ENCODE peak calls at places on chromosomes 12 and 14, in nine cellular contexts. One of them, this sample, is unnamed. For H3K9me3, the result is how much of the 10 kb centered on the place peaks cover.

GRCh38 chr14:101217972-101218371 is 314.4 kb upstream of the RTL1 start:
- DNase-seq in upper lobe of left lung: no peak
- DNase-seq in sigmoid colon: peak
- DNase-seq in left ventricle myocardium inferior: no peak
- DNase-seq in heart left ventricle: peak
- DNase-seq in tibial artery: no peak
- DNase-seq in IMR-90: no peak
- DNase-seq in CD8-positive, alpha-beta T cell: no peak
- DNase-seq in fibroblast of lung: no peak
- DNase-seq in this sample: peak

GRCh38 chr14:94322648-94323570 is at the start of gene SERPINA6:
- DNase-seq in upper lobe of left lung: peak
- DNase-seq in left ventricle myocardium inferior: no peak
- DNase-seq in CD8-positive, alpha-beta T cell: no peak
- DNase-seq in heart left ventricle: no peak
- DNase-seq in tibial artery: no peak
- DNase-seq in IMR-90: peak
- DNase-seq in fibroblast of lung: peak
- DNase-seq in sigmoid colon: no peak
- DNase-seq in this sample: peak

GRCh38 chr14:35351897-35352273 is 52.7 kb downstream of the NFKBIA start:
- DNase-seq in fibroblast of lung: no peak
- DNase-seq in left ventricle myocardium inferior: no peak
- DNase-seq in IMR-90: no peak
- DNase-seq in upper lobe of left lung: no peak
- DNase-seq in CD8-positive, alpha-beta T cell: no peak
- DNase-seq in sigmoid colon: no peak
- DNase-seq in tibial artery: no peak
- DNase-seq in heart left ventricle: no peak
- DNase-seq in this sample: no peak

GRCh38 chr12:88726806-88727722 is 146.8 kb upstream of the KITLG start:
- DNase-seq in fibroblast of lung: peak
- DNase-seq in left ventricle myocardium inferior: no peak
- DNase-seq in tibial artery: no peak
- DNase-seq in IMR-90: peak
- DNase-seq in upper lobe of left lung: no peak
- DNase-seq in heart left ventricle: no peak
- DNase-seq in CD8-positive, alpha-beta T cell: no peak
- DNase-seq in sigmoid colon: no peak
- DNase-seq in this sample: no peak

GRCh38 chr12:94458882-94459772 is 540 bp downstream of the CEP83 start:
- DNase-seq in CD8-positive, alpha-beta T cell: no peak
- DNase-seq in left ventricle myocardium inferior: no peak
- DNase-seq in heart left ventricle: no peak
- DNase-seq in tibial artery: no peak
- DNase-seq in fibroblast of lung: peak
- DNase-seq in sigmoid colon: no peak
- DNase-seq in IMR-90: peak
- DNase-seq in upper lobe of left lung: no peak
- DNase-seq in this sample: no peak

GRCh38 chr12:90833228-90833627 is 121.7 kb downstream of the CCER1 start:
- DNase-seq in heart left ventricle: no peak
- DNase-seq in sigmoid colon: no peak
- DNase-seq in tibial artery: no peak
- DNase-seq in left ventricle myocardium inferior: no peak
- DNase-seq in IMR-90: no peak
- DNase-seq in upper lobe of left lung: no peak
- DNase-seq in fibroblast of lung: no peak
- DNase-seq in CD8-positive, alpha-beta T cell: no peak
- DNase-seq in this sample: no peak

GRCh38 chr12:131104464-131105350 is 151.0 kb downstream of the ADGRD1 start:
- DNase-seq in CD8-positive, alpha-beta T cell: peak
- DNase-seq in IMR-90: peak
- DNase-seq in sigmoid colon: peak
- DNase-seq in heart left ventricle: peak
- DNase-seq in left ventricle myocardium inferior: peak
- DNase-seq in tibial artery: peak
- DNase-seq in fibroblast of lung: peak
- DNase-seq in upper lobe of left lung: peak
- DNase-seq in this sample: peak

GRCh38 chr14:80523518-80524117 is 312.3 kb upstream of the DIO2 start:
- DNase-seq in tibial artery: no peak
- DNase-seq in heart left ventricle: no peak
- DNase-seq in CD8-positive, alpha-beta T cell: no peak
- DNase-seq in upper lobe of left lung: no peak
- DNase-seq in left ventricle myocardium inferior: no peak
- DNase-seq in fibroblast of lung: peak
- DNase-seq in IMR-90: peak
- DNase-seq in sigmoid colon: no peak
- DNase-seq in this sample: no peak

DNA sequence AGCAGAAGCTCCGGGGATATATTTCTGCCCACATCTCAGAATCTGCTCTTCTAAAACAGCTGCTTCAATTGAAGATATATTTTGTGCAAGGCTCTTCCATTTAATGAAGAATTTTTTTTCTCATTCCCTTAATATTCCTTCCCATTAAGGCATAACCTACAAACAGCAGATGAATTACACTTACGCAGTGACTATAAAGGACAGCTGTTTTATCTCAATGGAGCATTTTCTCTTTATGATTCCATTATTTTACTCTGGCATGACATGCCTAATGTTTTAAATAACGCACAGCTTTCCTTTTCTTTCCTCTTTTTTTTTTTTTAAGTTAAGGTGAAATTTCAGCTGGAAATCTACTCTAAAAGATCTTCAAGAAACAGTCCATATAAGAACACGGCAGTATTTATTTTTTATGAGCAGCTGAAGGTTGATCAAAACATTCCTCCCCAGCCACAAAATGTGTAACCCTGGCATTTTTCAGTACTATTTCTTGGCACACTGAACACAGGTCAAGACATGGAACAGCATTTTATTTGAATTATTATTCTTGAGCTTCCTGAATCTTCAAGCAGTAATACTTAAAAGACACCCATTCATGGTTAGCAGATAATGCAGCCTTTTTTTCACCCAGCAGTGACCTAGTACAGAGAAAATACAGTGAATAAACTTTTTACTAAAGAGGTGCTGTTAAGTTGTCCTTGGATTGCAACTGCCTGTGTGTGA is 118.0 kb upstream of the FOXN3 start:
- DNase-seq in heart left ventricle: no peak
- DNase-seq in IMR-90: peak
- DNase-seq in CD8-positive, alpha-beta T cell: no peak
- DNase-seq in left ventricle myocardium inferior: no peak
- DNase-seq in fibroblast of lung: peak
- DNase-seq in sigmoid colon: no peak
- DNase-seq in tibial artery: no peak
- DNase-seq in upper lobe of left lung: no peak
- DNase-seq in this sample: no peak
- H3K4me3 ChIP-seq in heart left ventricle: no peak
- H3K4me3 ChIP-seq in IMR-90: no peak
- H3K4me3 ChIP-seq in CD8-positive, alpha-beta T cell: no peak
- H3K4me3 ChIP-seq in left ventricle myocardium inferior: no peak
- H3K4me3 ChIP-seq in fibroblast of lung: no peak
- H3K4me3 ChIP-seq in sigmoid colon: no peak
- H3K4me3 ChIP-seq in tibial artery: no peak
- H3K4me3 ChIP-seq in upper lobe of left lung: no peak
- H3K4me3 ChIP-seq in this sample: no peak

DNA sequence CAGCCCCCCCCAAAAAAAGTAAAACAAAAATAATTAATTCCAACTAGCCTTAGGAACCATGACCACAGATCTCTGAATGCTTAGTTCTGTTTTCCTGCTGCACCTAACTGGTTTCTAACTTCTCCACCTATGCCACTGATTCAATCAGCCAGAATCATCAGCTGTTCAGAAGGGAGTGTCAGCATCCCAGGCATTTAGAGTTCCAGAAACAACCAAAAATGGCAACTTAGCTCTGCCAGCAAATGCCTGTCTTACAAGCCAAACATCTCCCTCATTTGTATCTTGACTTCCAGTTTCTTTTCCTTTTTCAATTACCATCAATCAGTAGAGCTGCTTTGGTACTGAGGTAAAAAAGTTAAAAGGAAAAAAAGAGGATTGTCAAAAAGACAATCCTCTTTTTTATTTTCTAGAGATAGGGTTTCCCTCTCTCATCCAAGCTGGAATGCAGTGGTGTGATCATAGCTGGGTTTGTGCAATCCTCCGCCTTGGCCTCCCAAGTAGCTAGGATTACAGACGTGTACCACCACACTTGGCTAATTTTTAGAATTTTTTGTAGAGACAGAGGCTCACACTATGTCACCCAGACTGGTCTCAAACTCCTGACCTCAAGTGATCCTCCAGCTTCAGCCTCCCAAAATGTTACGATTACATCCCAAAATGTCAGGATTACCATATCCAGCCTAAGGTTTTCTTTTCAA is 45.2 kb upstream of the ISM2 start:
- DNase-seq in upper lobe of left lung: no peak
- DNase-seq in left ventricle myocardium inferior: no peak
- DNase-seq in tibial artery: no peak
- DNase-seq in heart left ventricle: no peak
- DNase-seq in sigmoid colon: no peak
- DNase-seq in fibroblast of lung: peak
- DNase-seq in IMR-90: peak
- DNase-seq in CD8-positive, alpha-beta T cell: no peak
- DNase-seq in this sample: no peak
- H3K9me3 ChIP-seq in upper lobe of left lung: under half
- H3K9me3 ChIP-seq in left ventricle myocardium inferior: under half
- H3K9me3 ChIP-seq in tibial artery: under half
- H3K9me3 ChIP-seq in heart left ventricle: under half
- H3K9me3 ChIP-seq in sigmoid colon: under half
- H3K9me3 ChIP-seq in fibroblast of lung: under half
- H3K9me3 ChIP-seq in IMR-90: under half
- H3K9me3 ChIP-seq in CD8-positive, alpha-beta T cell: under half
- H3K9me3 ChIP-seq in this sample: under half

GRCh38 chr14:91831337-91831736 is 36.0 kb downstream of the TC2N start:
- DNase-seq in fibroblast of lung: no peak
- DNase-seq in left ventricle myocardium inferior: no peak
- DNase-seq in tibial artery: no peak
- DNase-seq in IMR-90: no peak
- DNase-seq in upper lobe of left lung: no peak
- DNase-seq in CD8-positive, alpha-beta T cell: no peak
- DNase-seq in heart left ventricle: no peak
- DNase-seq in sigmoid colon: no peak
- DNase-seq in this sample: no peak

GRCh38 chr14:91830777-91831176 is 36.6 kb downstream of the TC2N start:
- DNase-seq in left ventricle myocardium inferior: no peak
- DNase-seq in tibial artery: no peak
- DNase-seq in upper lobe of left lung: no peak
- DNase-seq in IMR-90: no peak
- DNase-seq in sigmoid colon: no peak
- DNase-seq in CD8-positive, alpha-beta T cell: no peak
- DNase-seq in heart left ventricle: peak
- DNase-seq in fibroblast of lung: no peak
- DNase-seq in this sample: no peak

GRCh38 chr14:91829511-91829910 is 37.8 kb downstream of the TC2N start:
- DNase-seq in fibroblast of lung: no peak
- DNase-seq in left ventricle myocardium inferior: no peak
- DNase-seq in sigmoid colon: no peak
- DNase-seq in upper lobe of left lung: no peak
- DNase-seq in CD8-positive, alpha-beta T cell: no peak
- DNase-seq in heart left ventricle: no peak
- DNase-seq in IMR-90: no peak
- DNase-seq in tibial artery: no peak
- DNase-seq in this sample: no peak

DNA sequence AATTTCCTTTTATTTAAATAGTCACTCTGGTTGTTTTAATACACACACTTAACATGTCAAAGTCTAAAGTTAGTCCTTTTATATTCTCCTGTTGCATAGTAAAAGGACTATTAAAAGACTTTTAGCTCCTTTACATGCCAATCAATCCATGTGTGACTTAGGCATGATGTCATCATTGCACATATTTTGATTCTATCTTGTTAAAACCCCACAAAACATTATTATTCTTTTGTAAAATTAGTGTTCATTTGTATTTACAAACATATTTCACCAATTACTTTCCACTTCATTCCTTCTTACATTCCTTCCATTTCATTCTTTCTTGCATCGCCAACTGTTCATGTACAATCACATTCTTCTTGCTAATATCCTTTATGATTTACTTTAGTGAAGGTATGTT is 39.6 kb downstream of the TC2N start:
- DNase-seq in tibial artery: no peak
- DNase-seq in left ventricle myocardium inferior: no peak
- DNase-seq in fibroblast of lung: no peak
- DNase-seq in upper lobe of left lung: no peak
- DNase-seq in CD8-positive, alpha-beta T cell: no peak
- DNase-seq in heart left ventricle: no peak
- DNase-seq in IMR-90: no peak
- DNase-seq in sigmoid colon: no peak
- DNase-seq in this sample: no peak
- H3K4me3 ChIP-seq in tibial artery: no peak
- H3K4me3 ChIP-seq in left ventricle myocardium inferior: no peak
- H3K4me3 ChIP-seq in fibroblast of lung: no peak
- H3K4me3 ChIP-seq in upper lobe of left lung: no peak
- H3K4me3 ChIP-seq in CD8-positive, alpha-beta T cell: no peak
- H3K4me3 ChIP-seq in heart left ventricle: no peak
- H3K4me3 ChIP-seq in IMR-90: no peak
- H3K4me3 ChIP-seq in sigmoid colon: no peak
- H3K4me3 ChIP-seq in this sample: no peak

DNA sequence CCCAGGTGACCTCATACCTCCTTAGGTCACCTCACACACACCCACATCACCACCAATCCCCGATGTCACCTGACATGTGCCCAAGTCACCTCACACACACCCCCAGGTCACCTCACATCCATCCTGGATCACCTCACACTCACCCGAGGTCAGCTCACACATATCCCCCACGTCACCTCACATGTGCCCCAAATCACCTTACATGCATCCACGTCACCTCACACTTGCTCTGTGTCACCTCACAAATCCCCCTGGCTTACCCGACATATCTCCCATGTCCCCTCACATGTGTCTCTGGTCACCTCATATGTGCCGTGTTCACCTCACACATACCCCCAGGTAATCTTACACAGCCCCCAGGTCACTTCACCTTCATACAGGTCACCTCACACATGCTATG is 864.6 kb downstream of the TMEM121 start:
- DNase-seq in CD8-positive, alpha-beta T cell: no peak
- DNase-seq in tibial artery: no peak
- DNase-seq in heart left ventricle: no peak
- DNase-seq in sigmoid colon: no peak
- DNase-seq in fibroblast of lung: no peak
- DNase-seq in upper lobe of left lung: no peak
- DNase-seq in left ventricle myocardium inferior: no peak
- DNase-seq in IMR-90: no peak
- DNase-seq in this sample: no peak
- H3K9me3 ChIP-seq in CD8-positive, alpha-beta T cell: under half
- H3K9me3 ChIP-seq in tibial artery: under half
- H3K9me3 ChIP-seq in heart left ventricle: under half
- H3K9me3 ChIP-seq in sigmoid colon: under half
- H3K9me3 ChIP-seq in fibroblast of lung: under half
- H3K9me3 ChIP-seq in upper lobe of left lung: under half
- H3K9me3 ChIP-seq in left ventricle myocardium inferior: under half
- H3K9me3 ChIP-seq in IMR-90: under half
- H3K9me3 ChIP-seq in this sample: under half

DNA sequence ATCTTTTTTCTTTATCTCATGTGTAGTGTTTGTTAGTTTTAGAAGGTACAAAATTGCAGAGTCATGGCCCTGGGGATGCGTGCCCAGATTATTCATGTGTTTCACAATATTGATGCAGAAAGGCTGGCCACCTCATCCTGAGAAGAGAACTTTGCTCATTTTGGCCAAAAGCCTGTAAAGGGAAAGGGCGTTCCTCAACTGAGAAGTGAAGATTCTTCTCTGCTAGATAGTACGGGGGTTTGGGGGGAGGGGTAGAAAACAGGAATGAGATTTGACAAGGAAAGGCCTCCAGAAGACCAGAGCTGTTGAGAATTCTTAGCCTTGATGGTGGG is 1.7 kb downstream of the MGST1 start:
- DNase-seq in heart left ventricle: peak
- DNase-seq in upper lobe of left lung: no peak
- DNase-seq in CD8-positive, alpha-beta T cell: no peak
- DNase-seq in IMR-90: peak
- DNase-seq in left ventricle myocardium inferior: peak
- DNase-seq in fibroblast of lung: peak
- DNase-seq in tibial artery: peak
- DNase-seq in sigmoid colon: peak
- DNase-seq in this sample: peak
- H3K4me3 ChIP-seq in heart left ventricle: peak
- H3K4me3 ChIP-seq in upper lobe of left lung: peak
- H3K4me3 ChIP-seq in CD8-positive, alpha-beta T cell: no peak
- H3K4me3 ChIP-seq in IMR-90: peak
- H3K4me3 ChIP-seq in left ventricle myocardium inferior: peak
- H3K4me3 ChIP-seq in fibroblast of lung: peak
- H3K4me3 ChIP-seq in tibial artery: no peak
- H3K4me3 ChIP-seq in sigmoid colon: no peak
- H3K4me3 ChIP-seq in this sample: peak